ENCODE peak calls at places on chromosome 7, in six cellular contexts. G, U, C, R, J and S are unnamed samples.

GRCh38 chr7:158606671-158607424 is 19.2 kb upstream of the PTPRN2 start:
- DNase-seq in G (no peak), U (no peak), C (no peak), R (no peak), J (no peak), S (no peak)

GRCh38 chr7:33072471-33072870 is 9.9 kb upstream of the NT5C3A start:
- DNase-seq in G (peak), U (no peak), C (no peak), R (no peak), J (peak), S (peak)

GRCh38 chr7:154409703-154410311 is 357.6 kb downstream of the DPP6 start:
- DNase-seq in G (no peak), U (no peak), C (no peak), R (no peak), J (no peak), S (peak)

GRCh38 chr7:88040694-88041093 is 106.6 kb downstream of the ADAM22 start:
- DNase-seq in G (no peak), U (no peak), C (no peak), R (no peak), J (no peak), S (peak)

GRCh38 chr7:101303102-101303701 is 18.4 kb downstream of the IFT22 start:
- DNase-seq in G (no peak), U (no peak), C (no peak), R (no peak), J (no peak), S (no peak)

GRCh38 chr7:95630702-95631458 is 34.6 kb upstream of the PDK4 start:
- DNase-seq in G (no peak), U (no peak), C (no peak), R (no peak), J (peak), S (peak)

GRCh38 chr7:73976761-73977625 is 51.0 kb upstream of the ELN start:
- DNase-seq in G (no peak), U (no peak), C (no peak), R (no peak), J (peak), S (no peak)

GRCh38 chr7:44043902-44044301 is 600 bp upstream of the DBNL start:
- DNase-seq in G (no peak), U (no peak), C (no peak), R (peak), J (no peak), S (no peak)

GRCh38 chr7:50307368-50308012 is 3.0 kb downstream of the IKZF1 start:
- DNase-seq in G (no peak), U (no peak), C (no peak), R (peak), J (no peak), S (no peak)

GRCh38 chr7:23971031-23971430 is 261.0 kb downstream of the STK31 start:
- DNase-seq in G (peak), U (no peak), C (no peak), R (no peak), J (peak), S (peak)

GRCh38 chr7:98206451-98207330 is 4.5 kb upstream of the BHLHA15 start:
- DNase-seq in G (no peak), U (no peak), C (no peak), R (no peak), J (no peak), S (no peak)

GRCh38 chr7:4575254-4575653 is 106.8 kb upstream of the FOXK1 start:
- DNase-seq in G (no peak), U (no peak), C (no peak), R (no peak), J (no peak), S (no peak)

GRCh38 chr7:98372993-98373392 is 27.9 kb downstream of the BAIAP2L1 start:
- DNase-seq in G (no peak), U (no peak), C (peak), R (no peak), J (no peak), S (peak)

GRCh38 chr7:148503900-148504487 is 86.6 kb upstream of the C7orf33 start:
- DNase-seq in G (no peak), U (no peak), C (peak), R (no peak), J (peak), S (peak)

GRCh38 chr7:71580027-71580426 is 448.1 kb downstream of the GALNT17 start:
- DNase-seq in G (no peak), U (no peak), C (no peak), R (no peak), J (no peak), S (no peak)

GRCh38 chr7:102104245-102104644 is 182.4 kb upstream of the SH2B2 start:
- DNase-seq in G (no peak), U (no peak), C (no peak), R (no peak), J (no peak), S (no peak)

GRCh38 chr7:43648725-43649406 is 66.0 kb downstream of the STK17A start:
- DNase-seq in G (no peak), U (peak), C (no peak), R (peak), J (peak), S (peak)

GRCh38 chr7:131076032-131076431 is 251.6 kb upstream of the MKLN1 start:
- DNase-seq in G (no peak), U (no peak), C (no peak), R (no peak), J (peak), S (peak)

GRCh38 chr7:74590814-74591213 is 66.7 kb upstream of the GTF2I start:
- DNase-seq in G (no peak), U (no peak), C (no peak), R (no peak), J (no peak), S (no peak)

GRCh38 chr7:7830122-7830878 is 111.9 kb upstream of the RPA3 start:
- DNase-seq in G (no peak), U (no peak), C (peak), R (no peak), J (no peak), S (peak)

GRCh38 chr7:139811106-139811505 is 18.0 kb upstream of the TBXAS1 start:
- DNase-seq in G (no peak), U (no peak), C (no peak), R (no peak), J (no peak), S (no peak)

GRCh38 chr7:19713676-19714075 is 4.8 kb upstream of the POLR1F start:
- DNase-seq in G (no peak), U (no peak), C (peak), R (peak), J (no peak), S (peak)

GRCh38 chr7:54076619-54077018 is 465.6 kb upstream of the VSTM2A start:
- DNase-seq in G (no peak), U (no peak), C (no peak), R (no peak), J (no peak), S (peak)

GRCh38 chr7:69597278-69598076 is 798 bp upstream of the AUTS2 start:
- DNase-seq in G (no peak), U (no peak), C (no peak), R (no peak), J (no peak), S (no peak)

GRCh38 chr7:138945169-138945568 is 36.0 kb downstream of the KIAA1549 start:
- DNase-seq in G (no peak), U (no peak), C (no peak), R (no peak), J (no peak), S (no peak)

GRCh38 chr7:135175931-135176330 is 5.4 kb upstream of the CYREN start:
- DNase-seq in G (no peak), U (no peak), C (no peak), R (no peak), J (no peak), S (peak)

GRCh38 chr7:50724526-50725520 is 57.9 kb downstream of the GRB10 start:
- DNase-seq in G (no peak), U (no peak), C (no peak), R (no peak), J (no peak), S (no peak)

GRCh38 chr7:129468547-129468946 is 33.8 kb upstream of the SMKR1 start:
- DNase-seq in G (no peak), U (no peak), C (no peak), R (no peak), J (no peak), S (no peak)

GRCh38 chr7:74503943-74504342 is 50.2 kb downstream of the GTF2IRD1 start:
- DNase-seq in G (no peak), U (no peak), C (no peak), R (no peak), J (no peak), S (no peak)

GRCh38 chr7:116342125-116342524 is 131.8 kb downstream of the TES start:
- DNase-seq in G (no peak), U (no peak), C (no peak), R (no peak), J (no peak), S (no peak)

GRCh38 chr7:151992375-151992774 is 33.1 kb upstream of the GALNT11 start:
- DNase-seq in G (no peak), U (peak), C (peak), R (peak), J (no peak), S (peak)

GRCh38 chr7:147308539-147308938 is 1191.9 kb downstream of the CNTNAP2 start:
- DNase-seq in G (no peak), U (no peak), C (no peak), R (no peak), J (no peak), S (no peak)

GRCh38 chr7:2038876-2039728 is 193.6 kb downstream of the MAD1L1 start:
- DNase-seq in G (no peak), U (no peak), C (no peak), R (peak), J (no peak), S (no peak)

GRCh38 chr7:141244466-141244865 is 170.6 kb downstream of the TMEM178B start:
- DNase-seq in G (no peak), U (no peak), C (no peak), R (no peak), J (no peak), S (no peak)

GRCh38 chr7:120939345-120939744 is 11.2 kb upstream of the ING3 start:
- DNase-seq in G (no peak), U (no peak), C (no peak), R (no peak), J (no peak), S (no peak)

GRCh38 chr7:142323706-142324105 is 65.8 kb upstream of the PRSS58 start:
- DNase-seq in G (no peak), U (no peak), C (peak), R (peak), J (no peak), S (peak)